ENCODE peak calls at places on chromosomes 1 and 21, in seven cellular contexts. C is H9, V is trophoblast cell, H is mesendoderm, Z is H1, D is neuronal stem cell, S is IMR-90. E is an unnamed sample.

GRCh38 chr1:1123581-1124507 is 8.0 kb upstream of the C1orf159 start:
- DNase-seq in Z (no peak), S (peak; percentile 15), V (no peak), D (no peak), C (no peak), H (no peak), E (peak; percentile 59)

GRCh38 chr1:232568331-232568852 is 61.5 kb downstream of the SIPA1L2 start:
- DNase-seq in Z (no peak), C (no peak), S (no peak), V (no peak), D (no peak), H (no peak), E (no peak)

GRCh38 chr1:116854294-116854693 is 55.4 kb upstream of the PTGFRN start:
- DNase-seq in S (no peak), H (no peak), D (no peak), C (no peak), V (no peak), Z (no peak), E (no peak)

GRCh38 chr1:5988596-5989285 is 3.5 kb downstream of the NPHP4 start:
- DNase-seq in D (no peak), H (no peak), C (no peak), V (no peak), S (no peak), Z (no peak), E (no peak)

GRCh38 chr1:14769486-14770274 is 171.2 kb downstream of the KAZN start:
- DNase-seq in Z (no peak), H (no peak), D (no peak), C (no peak), S (no peak), V (no peak), E (no peak)

GRCh38 chr1:225711236-225711937 is 58.5 kb upstream of the ENAH start:
- DNase-seq in D (no peak), C (no peak), Z (no peak), H (no peak), S (no peak), V (no peak), E (no peak)

GRCh38 chr21:30348506-30348905 is at the start of gene KRTAP23-1:
- DNase-seq in V (no peak), S (no peak), Z (no peak), H (no peak), D (no peak), C (no peak), E (no peak)

GRCh38 chr1:71083271-71083670 is 2.4 kb upstream of the ZRANB2 start:
- DNase-seq in C (no peak), V (no peak), S (no peak), D (no peak), Z (no peak), H (no peak), E (peak; percentile 49)

GRCh38 chr1:175179837-175180590 is 12.6 kb downstream of the KIAA0040 start:
- DNase-seq in Z (no peak), C (no peak), D (no peak), V (no peak), S (no peak), H (no peak), E (no peak)

GRCh38 chr1:242747233-242747632 is 222.7 kb upstream of the PLD5 start:
- DNase-seq in H (no peak), S (no peak), Z (no peak), C (no peak), V (no peak), D (no peak), E (no peak)

GRCh38 chr1:228870041-228870713 is 134.9 kb downstream of the RHOU start:
- DNase-seq in Z (no peak), V (no peak), C (no peak), D (no peak), S (no peak), H (no peak), E (no peak)

GRCh38 chr1:49298304-49298703 is 521.6 kb upstream of the BEND5 start:
- DNase-seq in C (peak; percentile 34), D (no peak), Z (no peak), H (no peak), V (no peak), S (no peak), E (no peak)

GRCh38 chr1:35585281-35585680 is 12.2 kb downstream of the TFAP2E start:
- DNase-seq in D (no peak), C (peak; percentile 17), V (no peak), S (no peak), H (no peak), Z (no peak), E (no peak)

GRCh38 chr1:75567212-75567611 is 43.7 kb downstream of the SLC44A5 start:
- DNase-seq in H (no peak), S (no peak), C (no peak), Z (no peak), V (no peak), D (no peak), E (no peak)

GRCh38 chr1:7454052-7454815 is 316.9 kb upstream of the VAMP3 start:
- DNase-seq in C (peak; percentile 45), S (peak; percentile 39), H (peak; percentile 50), V (no peak), D (no peak), Z (no peak), E (peak; percentile 30)

GRCh38 chr1:209775634-209776033 is 8.7 kb downstream of the C1orf74 start:
- DNase-seq in Z (no peak), H (no peak), V (no peak), S (no peak), C (no peak), D (no peak), E (no peak)

GRCh38 chr1:204829133-204829532 is 41.5 kb upstream of the NFASC start:
- DNase-seq in C (peak; percentile 51), S (no peak), V (no peak), D (no peak), H (no peak), Z (no peak), E (no peak)

GRCh38 chr1:153790996-153791855 is 16.0 kb downstream of the SLC27A3 start:
- DNase-seq in H (no peak), S (peak; percentile 94), Z (no peak), C (no peak), D (no peak), V (peak; percentile 43), E (peak; percentile 96)

GRCh38 chr1:50964863-50965262 is 4.8 kb upstream of the FAF1 start:
- DNase-seq in V (no peak), Z (no peak), C (no peak), S (no peak), D (no peak), H (no peak), E (no peak)

GRCh38 chr1:115237507-115237906 is 100.5 kb downstream of the NGF start:
- DNase-seq in C (no peak), H (no peak), S (peak; percentile 69), Z (no peak), D (no peak), V (no peak), E (no peak)

GRCh38 chr1:162168935-162169545 is 99.5 kb downstream of the NOS1AP start:
- DNase-seq in Z (no peak), S (no peak), C (no peak), H (no peak), V (no peak), D (no peak), E (no peak)

GRCh38 chr1:46166521-46167462 is 8.1 kb upstream of the TSPAN1 start:
- DNase-seq in H (no peak), D (no peak), V (no peak), Z (no peak), S (no peak), C (peak; percentile 50), E (no peak)

GRCh38 chr1:197955486-197956394 is 38.6 kb downstream of the LHX9 start:
- DNase-seq in Z (no peak), D (no peak), H (no peak), S (peak; percentile 65), V (no peak), C (no peak), E (no peak)

GRCh38 chr1:69504730-69505252 is 62.9 kb upstream of the LRRC7 start:
- DNase-seq in H (no peak), C (no peak), Z (no peak), S (no peak), V (no peak), D (no peak), E (no peak)

GRCh38 chr1:95117207-95118018 is at the start of gene TLCD4:
- DNase-seq in H (peak; percentile 77), C (peak; percentile 79), V (peak; percentile 55), Z (peak; percentile 41), D (peak; percentile 72), S (peak; percentile 24), E (peak; percentile 44)

GRCh38 chr1:45840704-45841103 is 37.3 kb downstream of the MAST2 start:
- DNase-seq in C (no peak), V (no peak), S (no peak), D (no peak), H (no peak), Z (no peak), E (no peak)

GRCh38 chr1:50742523-50742922 is 217.5 kb downstream of the FAF1 start:
- DNase-seq in D (no peak), S (peak; percentile 41), Z (no peak), C (no peak), H (no peak), V (no peak), E (no peak)

GRCh38 chr21:42513151-42513984 is at the start of gene SLC37A1:
- DNase-seq in S (no peak), V (peak; percentile 55), H (no peak), Z (no peak), D (no peak), C (peak; percentile 65), E (no peak)
- H3K23ac ChIP-seq in S (no peak within 1 kb of the TSS), V (no peak within 1 kb of the TSS), H (no peak within 1 kb of the TSS), Z (no peak within 1 kb of the TSS), D (peak within 1 kb of the TSS; percentile 71), C (no peak within 1 kb of the TSS), E (no peak within 1 kb of the TSS)

GRCh38 chr1:3278416-3279181 is 175.9 kb upstream of the ARHGEF16 start:
- DNase-seq in S (no peak), C (no peak), V (no peak), Z (no peak), H (no peak), D (no peak), E (no peak)
- H3K4me2 ChIP-seq in S (no peak overlapping the region), C (no peak overlapping the region), V (no peak overlapping the region), Z (no peak overlapping the region), H (no peak overlapping the region), D (no peak overlapping the region), E (no peak overlapping the region)

DNA sequence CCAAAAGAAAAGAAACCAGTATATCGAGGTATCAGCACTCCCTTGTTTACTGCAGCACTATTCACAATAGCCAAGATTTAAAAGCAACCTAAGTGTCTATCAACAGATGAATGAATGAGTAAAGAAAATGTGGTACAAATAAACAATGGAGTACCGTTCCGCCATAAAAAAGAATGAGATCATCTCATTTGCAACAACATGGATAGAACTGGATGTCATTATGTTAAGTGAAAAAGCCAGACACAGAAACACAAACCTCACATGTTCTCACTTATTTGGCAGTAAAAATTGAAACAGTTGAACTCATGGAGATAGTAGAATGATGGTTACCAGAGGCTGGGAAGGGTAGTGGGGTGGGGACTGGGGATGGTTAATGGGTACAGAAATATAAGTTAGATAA is 4.3 kb upstream of the GNG5 start:
- DNase-seq in Z (no peak), C (no peak), H (no peak), S (no peak), V (no peak), D (no peak), E (no peak)
- H3K23ac ChIP-seq in Z (no peak overlapping the region), C (no peak overlapping the region), H (no peak overlapping the region), S (no peak overlapping the region), V (no peak overlapping the region), D (no peak overlapping the region), E (no peak overlapping the region)

DNA sequence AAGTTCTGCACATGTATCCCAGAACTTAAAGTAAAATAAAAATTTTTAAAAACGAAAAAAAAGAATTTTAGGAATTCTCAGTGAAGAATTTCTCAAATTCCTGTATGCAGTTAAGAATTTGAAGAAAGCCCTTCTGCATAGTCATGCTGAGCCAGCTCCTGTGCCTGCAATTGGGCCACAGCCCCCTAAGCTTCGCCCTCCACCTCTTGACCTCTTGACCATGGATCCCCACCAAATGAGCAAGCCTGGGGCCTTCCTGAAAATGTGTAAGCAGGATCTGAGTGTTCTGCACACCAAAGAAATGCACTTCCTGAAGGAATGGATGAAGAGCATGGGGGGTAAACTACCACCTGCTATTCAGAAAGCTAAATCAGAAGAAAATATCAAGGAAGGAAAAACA is 52.0 kb downstream of the NBPF6 start:
- DNase-seq in S (no peak), D (no peak), H (peak; percentile 27), C (no peak), Z (no peak), V (no peak), E (no peak)
- H3K4me2 ChIP-seq in S (no peak overlapping the region), D (no peak overlapping the region), H (no peak overlapping the region), C (no peak overlapping the region), Z (no peak overlapping the region), V (no peak overlapping the region), E (no peak overlapping the region)

E was measured in mesenchymal stem cell.